ENCODE peak calls at places on chromosomes 7 and 10, in ten cellular contexts. H is esophagus squamous epithelium, J is uterus, Y is AG04450, G is esophagus muscularis mucosa, A is Panc1, U is kidney epithelial cell, C is brain microvascular endothelial cell, M is tibial artery, Q is fibroblast of pulmonary artery. O is an unnamed sample.
A peak's percentile ranks its signal among the peaks of the same experiment; 100 is the strongest.

GRCh38 chr7:5598261-5598761 is 174.7 kb upstream of the TNRC18 start:
- DNase-seq in H (no peak), C (no peak), G (no peak), M (no peak), Y (no peak), Q (no peak), U (no peak), A (no peak), J (no peak), O (peak; percentile 43)

GRCh38 chr7:27104244-27105149 is 2.0 kb upstream of the HOXA2 start:
- DNase-seq in Y (no peak), Q (no peak), J (no peak), H (no peak), A (no peak), U (no peak), G (no peak), M (no peak), C (no peak), O (no peak)

GRCh38 chr7:1175967-1176851 is 16.2 kb upstream of the ZFAND2A start:
- DNase-seq in H (peak; percentile 31), Y (no peak), J (peak; percentile 70), M (peak; percentile 87), C (peak; percentile 82), Q (peak; percentile 73), A (peak; percentile 72), G (peak; percentile 96), U (no peak), O (peak; percentile 65)

GRCh38 chr7:113562242-113562641 is 356.6 kb downstream of the PPP1R3A start:
- DNase-seq in G (no peak), Q (no peak), H (no peak), C (no peak), J (no peak), M (no peak), U (no peak), A (no peak), Y (no peak), O (no peak)

GRCh38 chr10:3293536-3294431 is 121.2 kb upstream of the PITRM1 start:
- DNase-seq in J (no peak), U (no peak), Y (no peak), C (no peak), Q (peak; percentile 8), H (no peak), M (no peak), A (no peak), G (no peak), O (peak; percentile 80)

GRCh38 chr10:83045731-83046130 is 1093.6 kb upstream of the GHITM start:
- DNase-seq in H (no peak), M (no peak), Y (no peak), J (no peak), G (no peak), U (no peak), C (no peak), Q (no peak), A (no peak), O (no peak)

GRCh38 chr7:141462958-141463357 is 88.3 kb upstream of the AGK start:
- DNase-seq in J (no peak), G (no peak), Q (no peak), U (no peak), M (no peak), C (no peak), Y (no peak), A (no peak), H (no peak), O (no peak)

GRCh38 chr7:142904128-142904527 is 18.6 kb upstream of the TRPV6 start:
- DNase-seq in Q (no peak), H (no peak), C (no peak), G (no peak), A (no peak), M (no peak), U (no peak), J (no peak), Y (no peak), O (no peak)

GRCh38 chr7:132161231-132161915 is 414.9 kb downstream of the PLXNA4 start:
- DNase-seq in U (no peak), M (no peak), H (no peak), Y (no peak), C (no peak), G (no peak), Q (peak; percentile 5), A (no peak), J (no peak), O (peak; percentile 69)

DNA sequence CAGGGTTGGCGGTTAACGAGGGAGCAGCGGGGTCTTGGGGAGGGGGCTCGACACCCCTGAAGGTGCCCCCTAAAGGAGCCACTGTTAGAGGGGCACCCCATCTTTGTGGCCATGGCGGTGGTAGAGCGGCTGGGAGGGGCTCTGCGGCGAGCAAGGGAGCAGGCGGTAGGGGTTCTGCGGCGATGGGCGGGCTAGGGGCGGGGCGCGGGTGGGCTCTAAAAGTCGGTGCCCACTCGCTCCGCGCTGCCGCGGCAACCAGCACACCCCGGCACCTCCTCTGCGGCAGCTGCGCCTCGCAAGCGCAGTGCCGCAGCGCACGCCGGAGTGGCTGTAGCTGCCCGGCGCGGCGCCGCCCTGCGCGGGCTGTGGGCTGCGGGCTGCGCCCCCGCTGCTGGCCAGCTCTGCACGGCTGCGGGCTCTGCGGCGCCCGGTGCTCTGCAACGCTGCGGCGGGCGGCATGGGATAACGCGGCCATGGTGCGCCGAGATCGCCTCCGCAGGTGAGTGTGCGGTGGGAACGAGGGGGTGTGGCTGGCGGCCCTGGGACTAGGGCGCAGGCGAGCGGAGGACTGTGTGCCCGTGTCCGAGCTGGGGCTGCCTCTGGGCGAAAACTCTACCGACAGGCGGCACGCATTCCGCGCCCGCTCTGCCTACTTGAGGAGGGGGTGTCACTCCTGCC is at the start of gene MEST:
- DNase-seq in Q (peak; percentile 39), M (no peak), U (no peak), G (peak; percentile 29), Y (no peak), H (no peak), J (no peak), A (no peak), C (no peak), O (no peak)
- H3K4me3 ChIP-seq in Q (peak within 1 kb of the TSS; percentile 64), M (peak within 1 kb of the TSS; percentile 46), U (peak within 1 kb of the TSS; percentile 55), G (peak within 1 kb of the TSS; percentile 37), Y (peak within 1 kb of the TSS; percentile 74), H (peak within 1 kb of the TSS; percentile 60), J (peak within 1 kb of the TSS; percentile 32), A (peak within 1 kb of the TSS; percentile 55), C (peak within 1 kb of the TSS; percentile 68), O (peak within 1 kb of the TSS; percentile 55)

DNA sequence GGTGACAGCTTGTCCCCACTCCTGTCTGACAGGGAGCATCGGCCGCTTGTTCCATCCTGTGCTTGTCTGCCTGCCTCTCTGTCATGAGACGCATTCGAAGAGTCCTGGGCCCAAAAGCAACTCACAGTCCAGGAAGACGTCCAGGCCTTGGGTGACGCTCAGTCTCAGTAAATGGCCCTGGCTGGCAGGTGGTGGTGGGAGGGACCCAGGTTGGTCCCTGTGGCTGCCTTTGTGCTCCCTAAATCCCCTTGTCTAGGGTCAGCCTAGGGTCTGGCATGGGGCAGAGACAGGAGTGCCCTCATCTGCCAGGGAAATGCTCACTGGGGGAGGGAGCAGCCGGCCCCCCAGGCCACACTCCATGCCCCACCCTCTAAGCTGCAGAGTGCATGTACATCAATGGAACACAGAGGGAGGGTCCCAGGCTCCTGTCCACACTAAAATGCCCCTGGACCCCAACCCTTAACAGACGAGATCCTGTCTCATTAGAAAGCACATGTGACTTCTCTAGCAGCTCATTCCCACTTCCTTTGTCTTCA is 295.2 kb upstream of the ZNF32 start:
- DNase-seq in U (no peak), A (no peak), C (no peak), G (peak; percentile 79), H (no peak), J (no peak), M (no peak), Q (no peak), Y (no peak), O (no peak)
- TF ChIP-seq CTCF in U (no peak), A (no peak), C (no peak), G (no peak), H (no peak), J (no peak), M (no peak), Q (no peak), Y (no peak), O (no peak)

DNA sequence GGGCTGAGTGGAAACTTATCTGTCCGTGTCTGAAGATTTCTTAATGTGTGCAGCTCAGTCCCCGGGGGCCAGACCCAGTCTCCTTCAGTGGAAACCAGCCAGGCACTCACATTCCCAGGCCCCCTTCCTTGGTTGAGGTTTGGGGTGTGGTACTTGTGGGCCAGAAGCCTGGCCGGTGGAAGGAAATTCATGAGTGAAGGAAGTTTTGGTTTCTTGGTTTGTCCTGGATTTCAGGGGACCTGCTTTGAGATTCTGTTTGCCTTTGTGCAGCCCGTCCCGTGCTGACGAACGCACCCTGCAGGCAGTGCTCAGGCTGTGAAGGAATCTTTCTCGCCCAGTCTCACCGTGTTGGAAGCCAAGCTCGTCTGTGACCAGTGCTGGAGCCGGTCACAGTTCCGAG is 2.9 kb downstream of the INPP5A start:
- DNase-seq in G (no peak), H (no peak), Y (no peak), Q (peak; percentile 30), U (no peak), C (peak; percentile 51), A (no peak), M (peak; percentile 68), J (peak; percentile 53), O (peak; percentile 47)
- H3K4me3 ChIP-seq in G (peak overlapping the region; percentile 79), H (peak overlapping the region; percentile 88), Y (peak overlapping the region; percentile 42), Q (no peak overlapping the region), U (peak overlapping the region; percentile 11), C (peak overlapping the region; percentile 24), A (peak overlapping the region; percentile 26), M (peak overlapping the region; percentile 69), J (no peak overlapping the region), O (peak overlapping the region; percentile 75)

GRCh38 chr7:154835924-154836529 is 166.9 kb downstream of the PAXIP1 start:
- DNase-seq in U (no peak), G (no peak), Q (no peak), H (no peak), A (no peak), C (no peak), Y (no peak), M (no peak), J (no peak), O (no peak)

GRCh38 chr7:154837087-154837486 is 165.8 kb downstream of the PAXIP1 start:
- DNase-seq in M (no peak), U (no peak), J (no peak), C (no peak), Y (no peak), A (no peak), H (no peak), Q (no peak), G (no peak), O (no peak)

GRCh38 chr7:154837622-154838021 is 165.3 kb downstream of the PAXIP1 start:
- DNase-seq in Q (no peak), H (no peak), A (no peak), J (no peak), G (no peak), U (no peak), M (no peak), Y (no peak), C (no peak), O (no peak)

GRCh38 chr7:154833839-154834238 is 169.1 kb downstream of the PAXIP1 start:
- DNase-seq in C (no peak), M (no peak), Y (no peak), G (no peak), U (no peak), A (no peak), Q (no peak), J (no peak), H (no peak), O (no peak)

DNA sequence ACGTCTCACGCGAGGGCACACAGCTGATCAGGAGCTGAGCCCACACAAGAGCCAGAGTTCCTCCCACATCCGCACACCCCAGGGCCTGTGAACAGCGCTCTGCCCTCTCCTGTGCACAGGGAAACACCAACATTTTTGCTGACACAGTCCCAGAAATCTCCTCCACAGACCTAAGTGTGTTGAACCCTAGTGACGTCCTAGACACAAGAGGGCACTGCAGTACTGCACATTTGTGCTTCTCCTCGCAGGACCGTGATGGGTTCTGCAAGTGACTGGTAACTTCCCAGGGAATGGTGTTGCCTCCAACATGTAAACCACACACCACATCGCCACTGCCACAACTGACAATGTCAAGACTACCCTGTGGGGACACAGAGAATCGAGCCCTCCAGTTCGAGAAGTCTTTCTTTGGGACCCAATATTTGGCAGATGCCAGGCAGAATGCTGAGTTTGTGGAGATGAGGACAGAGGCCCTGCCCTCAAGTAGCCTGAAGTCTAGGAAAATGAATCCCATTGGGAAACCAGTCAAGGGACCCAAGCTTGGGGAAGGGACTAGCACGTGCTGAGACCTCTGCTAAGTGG is 170.3 kb downstream of the PAXIP1 start:
- DNase-seq in G (no peak), A (no peak), Q (no peak), Y (no peak), J (no peak), H (no peak), M (no peak), C (no peak), U (no peak), O (no peak)
- TF ChIP-seq CTCF in G (no peak), A (peak; percentile 60), Q (no peak), Y (no peak), J (no peak), H (no peak), M (no peak), C (no peak), U (no peak), O (no peak)